ENCODE peak calls at places on chromosomes 2 and 18, in ten cellular contexts. W is HFF-Myc, V is AG10803, C is fibroblast of lung, F is cardiac fibroblast, S is neural progenitor cell, L is heart left ventricle, K is dorsolateral prefrontal cortex, Q is fibroblast of villous mesenchyme, D is pancreas. R is an unnamed sample.

GRCh38 chr2:1132328-1132964 is 181.8 kb downstream of the SNTG2 start:
- DNase-seq in W (no peak), V (no peak), C (no peak), F (no peak), S (no peak), L (no peak), K (no peak), Q (no peak), D (no peak), R (no peak)

GRCh38 chr2:218003994-218004419 is 1.2 kb upstream of the TNS1 start:
- DNase-seq in W (peak; percentile 89), V (peak; percentile 96), C (peak; percentile 99), F (peak; percentile 98), S (no peak), L (peak; percentile 92), K (peak; percentile 27), Q (peak; percentile 82), D (no peak), R (peak; percentile 13)

GRCh38 chr18:27861539-27861938 is 315.4 kb downstream of the CDH2 start:
- DNase-seq in W (no peak), V (no peak), C (no peak), F (no peak), S (no peak), L (no peak), K (no peak), Q (no peak), D (no peak), R (no peak)

GRCh38 chr2:40220177-40220925 is 231.5 kb downstream of the SLC8A1 start:
- DNase-seq in W (no peak), V (peak; percentile 74), C (peak; percentile 65), F (peak; percentile 82), S (no peak), L (peak; percentile 47), K (no peak), Q (peak; percentile 49), D (no peak), R (peak; percentile 61)

GRCh38 chr2:24491626-24492282 is 700 bp downstream of the NCOA1 start:
- DNase-seq in W (no peak), V (no peak), C (peak; percentile 32), F (peak; percentile 46), S (peak; percentile 75), L (peak; percentile 67), K (peak; percentile 26), Q (peak; percentile 25), D (peak; percentile 81), R (no peak)

GRCh38 chr2:167844714-167845530 is 402.5 kb downstream of the STK39 start:
- DNase-seq in W (no peak), V (no peak), C (no peak), F (no peak), S (peak; percentile 74), L (no peak), K (no peak), Q (no peak), D (no peak), R (peak; percentile 6)

GRCh38 chr2:102080451-102081054 is 62.0 kb upstream of the IL1R1 start:
- DNase-seq in W (no peak), V (peak; percentile 73), C (peak; percentile 72), F (peak; percentile 54), S (no peak), L (no peak), K (no peak), Q (no peak), D (no peak), R (peak; percentile 28)

GRCh38 chr2:209208211-209208610 is 215.6 kb upstream of the MAP2 start:
- DNase-seq in W (no peak), V (no peak), C (peak; percentile 4), F (peak; percentile 14), S (peak; percentile 64), L (no peak), K (peak; percentile 18), Q (peak; percentile 24), D (peak; percentile 65), R (peak; percentile 64)

GRCh38 chr2:51505533-51505932 is 473.6 kb upstream of the NRXN1 start:
- DNase-seq in W (no peak), V (no peak), C (no peak), F (no peak), S (peak; percentile 2), L (no peak), K (no peak), Q (no peak), D (no peak), R (no peak)
- TF ChIP-seq CTCF in W (no peak), V (no peak), C (no peak), F (no peak), S (peak; percentile 33), L (no peak), K (no peak), Q (no peak), D (no peak), R (no peak)

GRCh38 chr2:28602751-28603639 is 107.1 kb downstream of the PLB1 start:
- DNase-seq in W (no peak), V (no peak), C (no peak), F (no peak), S (no peak), L (no peak), K (no peak), Q (no peak), D (no peak), R (no peak)

GRCh38 chr2:28602136-28602660 is 106.3 kb downstream of the PLB1 start:
- DNase-seq in W (no peak), V (no peak), C (no peak), F (no peak), S (no peak), L (no peak), K (no peak), Q (no peak), D (no peak), R (no peak)

GRCh38 chr2:28600176-28600575 is 104.3 kb downstream of the PLB1 start:
- DNase-seq in W (no peak), V (no peak), C (no peak), F (no peak), S (no peak), L (no peak), K (no peak), Q (no peak), D (no peak), R (no peak)

GRCh38 chr2:28603821-28604220 is 108.0 kb downstream of the PLB1 start:
- DNase-seq in W (no peak), V (no peak), C (no peak), F (no peak), S (no peak), L (no peak), K (no peak), Q (no peak), D (no peak), R (no peak)

DNA sequence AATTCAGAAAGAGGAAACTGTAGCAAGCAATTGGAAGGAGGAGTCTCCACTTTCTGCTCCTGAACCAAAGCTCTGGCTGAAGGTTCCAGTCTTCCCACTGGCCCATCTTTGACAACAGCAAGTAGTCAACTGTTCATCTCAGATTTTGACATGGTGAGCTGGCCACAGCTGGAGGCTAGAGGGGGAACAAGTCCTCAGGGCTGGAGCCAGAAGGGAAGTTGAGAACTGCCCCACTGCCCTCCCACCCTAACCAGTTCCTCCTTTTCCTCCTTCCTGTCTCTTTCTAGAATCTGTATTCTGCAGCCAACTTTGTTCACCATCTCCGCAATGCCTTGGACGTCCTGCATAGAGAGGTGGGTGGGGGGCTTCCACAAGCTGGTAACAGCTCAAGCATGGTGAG is 105.8 kb downstream of the PLB1 start:
- DNase-seq in W (no peak), V (no peak), C (no peak), F (no peak), S (no peak), L (no peak), K (no peak), Q (no peak), D (no peak), R (no peak)
- H3K4me3 ChIP-seq in W (no peak overlapping the region), V (no peak overlapping the region), C (no peak overlapping the region), F (no peak overlapping the region), S (no peak overlapping the region), L (peak overlapping the region; percentile 27), K (peak overlapping the region; percentile 37), Q (no peak overlapping the region), D (no peak overlapping the region), R (no peak overlapping the region)

GRCh38 chr18:59665057-59666007 is 31.9 kb downstream of the CCBE1 start:
- DNase-seq in W (no peak), V (peak; percentile 90), C (peak; percentile 66), F (peak; percentile 51), S (no peak), L (no peak), K (no peak), Q (peak; percentile 84), D (no peak), R (no peak)

GRCh38 chr18:59660976-59661743 is 36.1 kb downstream of the CCBE1 start:
- DNase-seq in W (no peak), V (peak; percentile 93), C (peak; percentile 47), F (peak; percentile 91), S (no peak), L (no peak), K (no peak), Q (peak; percentile 88), D (no peak), R (peak; percentile 80)

GRCh38 chr18:59662008-59662701 is 35.1 kb downstream of the CCBE1 start:
- DNase-seq in W (no peak), V (peak; percentile 56), C (peak; percentile 65), F (no peak), S (no peak), L (no peak), K (no peak), Q (no peak), D (no peak), R (peak; percentile 93)

GRCh38 chr18:59664329-59664728 is 32.9 kb downstream of the CCBE1 start:
- DNase-seq in W (no peak), V (no peak), C (no peak), F (no peak), S (no peak), L (no peak), K (no peak), Q (peak; percentile 71), D (no peak), R (no peak)

DNA sequence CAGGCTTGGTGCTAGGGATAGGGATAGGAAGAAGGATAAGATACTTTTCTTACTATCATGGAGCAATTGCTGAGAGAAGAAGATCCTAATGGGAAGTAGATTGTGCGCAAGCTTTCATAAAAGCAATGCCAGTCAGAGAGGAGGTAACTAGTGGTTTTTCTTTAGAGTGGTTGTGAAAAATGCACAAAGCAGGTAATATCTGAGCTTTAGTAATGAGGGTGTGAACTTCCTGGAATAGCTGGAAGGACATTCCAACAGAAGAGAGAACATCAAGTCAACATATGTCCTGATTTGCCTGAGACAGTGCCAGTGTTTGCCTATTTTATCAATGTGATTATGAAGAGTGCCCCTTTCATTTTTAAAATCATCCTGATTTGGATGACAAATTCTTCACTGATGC is 34.1 kb downstream of the CCBE1 start:
- DNase-seq in W (no peak), V (no peak), C (no peak), F (no peak), S (no peak), L (no peak), K (no peak), Q (no peak), D (no peak), R (peak; percentile 51)
- TF ChIP-seq CTCF in W (no peak), V (no peak), C (no peak), F (no peak), S (no peak), L (no peak), K (no peak), Q (no peak), D (no peak), R (no peak)

DNA sequence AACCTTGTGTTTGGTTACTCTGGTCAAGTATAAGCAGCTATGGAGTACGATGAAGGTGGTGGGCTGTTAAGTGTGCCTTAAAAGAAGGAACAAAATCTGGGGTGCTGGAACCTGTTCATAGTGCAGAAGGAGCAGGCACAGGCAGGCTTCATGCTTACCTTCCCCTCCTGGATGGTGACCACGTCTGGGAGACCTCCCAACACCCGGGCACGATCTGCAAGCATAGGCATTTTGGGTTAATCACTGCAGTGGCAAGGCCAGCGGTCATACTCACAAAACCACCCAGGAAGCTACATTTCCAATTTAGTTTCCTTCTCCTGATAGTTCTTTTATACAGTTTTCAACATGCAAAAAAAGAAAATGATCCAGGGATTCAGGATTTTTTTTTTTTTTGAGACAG is 58.7 kb upstream of the LPIN2 start:
- DNase-seq in W (no peak), V (no peak), C (no peak), F (no peak), S (no peak), L (no peak), K (no peak), Q (no peak), D (no peak), R (no peak)
- H3K4me3 ChIP-seq in W (no peak overlapping the region), V (no peak overlapping the region), C (no peak overlapping the region), F (no peak overlapping the region), S (no peak overlapping the region), L (no peak overlapping the region), K (no peak overlapping the region), Q (no peak overlapping the region), D (no peak overlapping the region), R (no peak overlapping the region)